ENCODE peak calls at places on chromosomes 6 and 20, in four cellular contexts. M is left ventricle myocardium inferior, R is AG08395, C is HTR-8/SVneo. W is an unnamed sample.

GRCh38 chr6:158816329-158816728 is 2.8 kb downstream of the EZR start:
- DNase-seq in C (no peak), R (no peak), M (no peak), W (no peak)

GRCh38 chr6:18384621-18385020 is 2.5 kb upstream of the RNF144B start:
- DNase-seq in M (peak; percentile 32), C (no peak), R (no peak), W (no peak)

GRCh38 chr6:14766595-14766994 is 479.3 kb upstream of the JARID2 start:
- DNase-seq in C (no peak), R (peak; percentile 46), M (no peak), W (no peak)

GRCh38 chr20:14918281-14918680 is 580.9 kb upstream of the FLRT3 start:
- DNase-seq in R (no peak), M (no peak), C (no peak), W (no peak)

GRCh38 chr20:23061713-23062561 is 12.5 kb upstream of the THBD start:
- DNase-seq in R (peak; percentile 86), C (peak; percentile 23), M (peak; percentile 44), W (peak; percentile 55)

GRCh38 chr6:163427498-163428254 is 13.2 kb downstream of the QKI start:
- DNase-seq in C (peak; percentile 34), R (peak; percentile 42), M (no peak), W (peak; percentile 14)

GRCh38 chr6:12656841-12657435 is 59.6 kb upstream of the PHACTR1 start:
- DNase-seq in C (no peak), R (peak; percentile 20), M (no peak), W (no peak)

GRCh38 chr6:110493253-110493800 is 16.9 kb upstream of the SLC22A16 start:
- DNase-seq in C (no peak), M (no peak), R (no peak), W (peak; percentile 32)

GRCh38 chr6:131270534-131270933 is 135.3 kb downstream of the AKAP7 start:
- DNase-seq in M (no peak), C (no peak), R (no peak), W (no peak)

GRCh38 chr6:148973809-148974208 is 227.0 kb downstream of the UST start:
- DNase-seq in R (peak; percentile 59), M (no peak), C (peak; percentile 8), W (peak; percentile 39)

GRCh38 chr6:135962731-135963130 is 111.2 kb downstream of the PDE7B start:
- DNase-seq in M (no peak), R (peak; percentile 23), C (no peak), W (no peak)

GRCh38 chr20:1877604-1878195 is 17.5 kb upstream of the SIRPA start:
- DNase-seq in C (no peak), M (no peak), R (no peak), W (no peak)

GRCh38 chr6:106540432-106540831 is 88.9 kb downstream of the RTN4IP1 start:
- DNase-seq in C (no peak), R (no peak), M (no peak), W (no peak)

GRCh38 chr6:83708970-83709747 is at the start of gene SNAP91:
- DNase-seq in R (no peak), C (peak; percentile 18), M (no peak), W (peak; percentile 81)

GRCh38 chr6:157761331-157761921 is 61.6 kb upstream of the SNX9 start:
- DNase-seq in C (no peak), R (peak; percentile 25), M (no peak), W (no peak)

GRCh38 chr6:166490671-166491500 is 95.6 kb downstream of the RAMACL start:
- DNase-seq in M (peak; percentile 14), R (no peak), C (no peak), W (peak; percentile 83)

GRCh38 chr6:35972471-35972985 is 51.6 kb upstream of the SRPK1 start:
- DNase-seq in C (no peak), R (no peak), M (no peak), W (peak; percentile 17)

GRCh38 chr6:47206626-47207025 is 103.1 kb downstream of the TNFRSF21 start:
- DNase-seq in R (no peak), C (no peak), M (no peak), W (no peak)

GRCh38 chr20:33947709-33948295 is 45.9 kb upstream of the RALY start:
- DNase-seq in C (peak; percentile 30), M (no peak), R (no peak), W (no peak)

GRCh38 chr6:25490018-25490865 is 161.8 kb upstream of the SCGN start:
- DNase-seq in R (peak; percentile 67), C (peak; percentile 64), M (peak; percentile 53), W (peak; percentile 52)

GRCh38 chr6:14985366-14985765 is 260.5 kb upstream of the JARID2 start:
- DNase-seq in M (no peak), R (no peak), C (no peak), W (no peak)

GRCh38 chr6:30814137-30815084 is 69.9 kb upstream of the DDR1 start:
- DNase-seq in M (no peak), R (peak; percentile 65), C (peak; percentile 81), W (no peak)

GRCh38 chr6:133447924-133448323 is 206.8 kb downstream of the EYA4 start:
- DNase-seq in C (no peak), R (no peak), M (no peak), W (no peak)

GRCh38 chr6:163147988-163148387 is 266.5 kb upstream of the QKI start:
- DNase-seq in R (no peak), C (no peak), M (no peak), W (no peak)

GRCh38 chr6:35059606-35060355 is 81.4 kb downstream of the TCP11 start:
- DNase-seq in R (no peak), M (no peak), C (no peak), W (no peak)

GRCh38 chr6:139060332-139060731 is 31.8 kb downstream of the ABRACL start:
- DNase-seq in R (peak; percentile 57), M (no peak), C (no peak), W (no peak)

GRCh38 chr20:62134735-62135231 is 8.4 kb downstream of the PSMA7 start:
- DNase-seq in M (no peak), R (peak; percentile 23), C (no peak), W (no peak)

GRCh38 chr20:62535964-62536363 is 60.2 kb upstream of the GATA5 start:
- DNase-seq in C (no peak), R (no peak), M (peak; percentile 38), W (no peak)

GRCh38 chr20:32623667-32624157 is 38.6 kb upstream of the NOL4L start:
- DNase-seq in M (no peak), C (no peak), R (no peak), W (no peak)

GRCh38 chr6:158666637-158667359 is 16.9 kb downstream of the SYTL3 start:
- DNase-seq in M (no peak), R (peak; percentile 40), C (no peak), W (peak; percentile 36)

GRCh38 chr20:37539424-37539823 is 11.7 kb upstream of the BLCAP start:
- DNase-seq in C (no peak), R (no peak), M (no peak), W (no peak)

GRCh38 chr20:41047975-41048305 is 19.3 kb downstream of the TOP1 start:
- DNase-seq in M (no peak), R (peak; percentile 52), C (peak; percentile 62), W (no peak)